ENCODE peak calls at places on chromosomes 13 and 19, in four cellular contexts. One of them, this sample, is unnamed.
A peak's percentile ranks its signal among the peaks of the same experiment; 100 is the strongest.

GRCh38 chr13:28719656-28720055 is 886 bp upstream of the SLC46A3 start:
- DNase-seq in NCI-H345: no peak
- DNase-seq in cardiac muscle cell: no peak
- DNase-seq in adrenal gland: no peak
- DNase-seq in this sample: no peak

GRCh38 chr19:29878973-29879654 is 62.9 kb upstream of the URI1 start:
- DNase-seq in NCI-H345: peak; percentile 50
- DNase-seq in cardiac muscle cell: peak; percentile 41
- DNase-seq in adrenal gland: peak; percentile 17
- DNase-seq in this sample: peak; percentile 98

GRCh38 chr13:44620057-44620456 is 43.9 kb upstream of the TSC22D1 start:
- DNase-seq in NCI-H345: no peak
- DNase-seq in cardiac muscle cell: peak; percentile 71
- DNase-seq in adrenal gland: no peak
- DNase-seq in this sample: no peak

GRCh38 chr13:98466634-98467236 is 110.2 kb downstream of the STK24 start:
- DNase-seq in NCI-H345: peak; percentile 17
- DNase-seq in cardiac muscle cell: peak; percentile 52
- DNase-seq in adrenal gland: peak; percentile 49
- DNase-seq in this sample: peak; percentile 30

GRCh38 chr19:16051254-16052025 is 24.9 kb upstream of the TPM4 start:
- DNase-seq in NCI-H345: no peak
- DNase-seq in cardiac muscle cell: no peak
- DNase-seq in adrenal gland: no peak
- DNase-seq in this sample: no peak

GRCh38 chr13:92804346-92804745 is 422.3 kb upstream of the GPC6 start:
- DNase-seq in NCI-H345: no peak
- DNase-seq in cardiac muscle cell: no peak
- DNase-seq in adrenal gland: no peak
- DNase-seq in this sample: no peak

GRCh38 chr19:1901940-1902404 is 3.2 kb upstream of the ADAT3 start:
- DNase-seq in NCI-H345: no peak
- DNase-seq in cardiac muscle cell: no peak
- DNase-seq in adrenal gland: peak; percentile 53
- DNase-seq in this sample: no peak

GRCh38 chr19:49976496-49976895 is 15.5 kb upstream of the SIGLEC11 start:
- DNase-seq in NCI-H345: no peak
- DNase-seq in cardiac muscle cell: no peak
- DNase-seq in adrenal gland: no peak
- DNase-seq in this sample: no peak

GRCh38 chr13:76094645-76095044 is 458.5 kb downstream of the LMO7 start:
- DNase-seq in NCI-H345: no peak
- DNase-seq in cardiac muscle cell: no peak
- DNase-seq in adrenal gland: no peak
- DNase-seq in this sample: no peak

GRCh38 chr13:51581148-51581820 is 3.0 kb upstream of the WDFY2 start:
- DNase-seq in NCI-H345: no peak
- DNase-seq in cardiac muscle cell: no peak
- DNase-seq in adrenal gland: no peak
- DNase-seq in this sample: no peak

GRCh38 chr19:51472607-51473006 is 5.7 kb upstream of the CEACAM18 start:
- DNase-seq in NCI-H345: no peak
- DNase-seq in cardiac muscle cell: no peak
- DNase-seq in adrenal gland: no peak
- DNase-seq in this sample: no peak

GRCh38 chr13:28438067-28438466 is 56.9 kb downstream of the FLT1 start:
- DNase-seq in NCI-H345: no peak
- DNase-seq in cardiac muscle cell: no peak
- DNase-seq in adrenal gland: no peak
- DNase-seq in this sample: no peak

GRCh38 chr19:15154002-15154612 is 46.7 kb downstream of the NOTCH3 start:
- DNase-seq in NCI-H345: no peak
- DNase-seq in cardiac muscle cell: peak; percentile 40
- DNase-seq in adrenal gland: no peak
- DNase-seq in this sample: peak; percentile 57